ENCODE peak calls at places on chromosomes 13 and 19, in four cellular contexts. U, A, G and C are unnamed samples. For H3K36me3, the result is how much of the 10 kb centered on the place peaks cover.

GRCh38 chr13:23354520-23354919 is 79.0 kb downstream of the SACS start:
- DNase-seq in U (no peak), G (no peak), A (no peak), C (no peak)

GRCh38 chr19:33397536-33398360 is 24.2 kb downstream of the CEBPG start:
- DNase-seq in A (no peak), G (peak), U (peak), C (no peak)

GRCh38 chr13:79501538-79502232 is 20.7 kb downstream of the NDFIP2 start:
- DNase-seq in A (no peak), G (no peak), U (no peak), C (no peak)

GRCh38 chr13:40152145-40152544 is 496.7 kb downstream of the COG6 start:
- DNase-seq in A (no peak), G (no peak), U (peak), C (peak)

GRCh38 chr19:2771786-2772674 is 11.0 kb downstream of the SGTA start:
- DNase-seq in U (no peak), A (no peak), G (no peak), C (no peak)

GRCh38 chr19:18588611-18589379 is at the start of gene REX1BD:
- DNase-seq in G (peak), U (peak), A (no peak), C (no peak)

GRCh38 chr13:113047587-113047986 is 58.0 kb upstream of the F7 start:
- DNase-seq in A (no peak), U (no peak), G (no peak), C (no peak)

GRCh38 chr19:39818626-39819097 is 15.3 kb downstream of the DYRK1B start:
- DNase-seq in U (no peak), G (no peak), A (no peak), C (no peak)

GRCh38 chr19:1531587-1531986 is 7.7 kb downstream of the PLK5 start:
- DNase-seq in U (no peak), A (no peak), G (no peak), C (no peak)

GRCh38 chr19:681029-681626 is 4.9 kb downstream of the FSTL3 start:
- DNase-seq in U (peak), A (no peak), G (peak), C (no peak)

GRCh38 chr19:46844067-46844489 is 6.6 kb downstream of the AP2S1 start:
- DNase-seq in G (no peak), U (no peak), A (no peak), C (no peak)

DNA sequence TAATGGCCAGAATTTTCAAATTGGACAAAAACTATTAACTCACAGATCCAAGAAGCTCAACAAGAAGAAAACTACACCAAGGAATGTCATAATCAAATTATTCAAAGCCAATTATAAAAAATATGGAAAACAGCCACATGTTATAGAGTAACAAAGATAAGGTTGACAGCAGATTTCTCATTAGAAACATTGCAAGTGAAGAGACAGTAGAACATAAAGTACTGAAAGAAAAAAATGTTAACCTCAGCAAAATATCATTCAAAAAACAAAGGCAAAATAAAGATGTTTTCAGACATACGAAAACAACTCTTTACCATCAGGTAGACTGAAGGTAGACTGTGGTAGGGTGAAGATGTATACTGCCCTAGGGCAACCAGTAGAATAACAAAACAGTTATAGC is 83.4 kb downstream of the KCNRG start:
- DNase-seq in U (no peak), G (no peak), A (no peak), C (no peak)
- H3K36me3 ChIP-seq in U (under half), G (under half), A (under half), C (under half)

GRCh38 chr13:27925220-27925991 is 5.6 kb downstream of the PDX1 start:
- DNase-seq in U (no peak), G (no peak), A (no peak), C (no peak)
- H3K4me3 ChIP-seq in U (no peak), G (no peak), A (no peak), C (no peak)

DNA sequence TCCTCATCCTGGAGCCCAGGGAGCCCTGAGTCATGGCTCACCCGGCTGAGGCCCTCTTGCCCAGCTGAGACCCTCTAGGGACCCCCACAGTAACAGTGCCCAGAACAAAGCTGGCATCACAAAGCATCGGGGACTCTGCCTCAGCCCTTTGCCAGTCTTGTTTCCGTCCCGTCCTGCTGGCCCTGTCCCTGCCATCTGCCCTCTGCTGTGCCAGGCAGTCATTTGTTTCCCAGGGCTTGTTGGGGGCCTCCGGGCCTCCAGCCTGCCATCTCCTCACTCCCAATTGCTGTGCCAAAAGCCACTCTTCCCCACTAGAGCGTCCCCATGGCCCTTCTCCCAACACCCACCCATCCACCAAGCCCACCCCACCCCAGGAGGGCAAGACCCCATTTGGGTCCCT is 64.2 kb downstream of the SMARCA4 start:
- DNase-seq in G (no peak), A (no peak), U (no peak), C (no peak)
- H3K36me3 ChIP-seq in G (under half), A (under half), U (under half), C (under half)

DNA sequence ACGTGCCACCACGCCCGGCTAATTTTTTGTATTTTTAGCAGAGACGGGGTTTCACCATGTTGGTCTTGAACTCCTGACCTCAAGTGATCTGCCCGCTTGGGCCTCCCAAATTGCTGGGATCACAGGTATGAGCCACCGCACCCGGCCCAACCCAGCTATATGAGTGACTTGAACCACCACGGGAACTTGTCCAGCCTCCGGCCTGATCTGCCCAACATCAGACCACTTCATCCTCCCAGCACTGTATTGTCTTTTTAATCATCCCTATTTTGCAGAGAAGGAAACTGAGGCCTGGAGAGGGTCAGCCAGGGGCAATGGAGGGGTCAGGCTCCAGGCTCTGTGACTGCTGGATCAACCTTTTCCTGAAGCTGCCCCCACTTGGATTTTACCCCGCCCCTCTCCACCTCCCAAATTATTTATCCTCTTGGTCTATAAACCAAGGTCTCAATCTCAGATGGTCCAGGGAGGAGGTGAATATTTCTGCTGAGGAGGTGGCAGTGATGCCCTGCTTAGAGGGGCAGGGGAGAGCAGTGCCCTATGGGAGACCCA is 893 bp upstream of the PLIN3 start:
- DNase-seq in U (no peak), G (no peak), A (no peak), C (no peak)
- H3K4me3 ChIP-seq in U (no peak), G (peak), A (no peak), C (no peak)

GRCh38 chr13:52137489-52137888 is 8.6 kb upstream of the NEK5 start:
- DNase-seq in G (no peak), A (no peak), U (no peak), C (no peak)
- H3K36me3 ChIP-seq in G (under half), A (under half), U (under half), C (under half)

GRCh38 chr13:66914155-66914554 is 316.0 kb downstream of the PCDH9 start:
- DNase-seq in A (no peak), U (no peak), G (no peak), C (no peak)
- H3K4me3 ChIP-seq in A (no peak), U (no peak), G (no peak), C (no peak)

GRCh38 chr19:42235181-42235580 is 7.2 kb downstream of the GSK3A start:
- DNase-seq in U (no peak), A (no peak), G (no peak), C (no peak)

GRCh38 chr19:42234364-42234763 is 8.0 kb downstream of the GSK3A start:
- DNase-seq in A (no peak), U (no peak), G (no peak), C (no peak)

GRCh38 chr19:42233106-42233505 is 9.3 kb downstream of the GSK3A start:
- DNase-seq in G (no peak), U (no peak), A (no peak), C (no peak)

GRCh38 chr19:42232435-42232834 is 10.0 kb downstream of the GSK3A start:
- DNase-seq in U (no peak), G (no peak), A (no peak), C (no peak)

GRCh38 chr19:42233638-42234292 is 8.6 kb downstream of the GSK3A start:
- DNase-seq in G (no peak), A (no peak), U (no peak), C (no peak)
- H3K36me3 ChIP-seq in G (under half), A (under half), U (under half), C (under half)

DNA sequence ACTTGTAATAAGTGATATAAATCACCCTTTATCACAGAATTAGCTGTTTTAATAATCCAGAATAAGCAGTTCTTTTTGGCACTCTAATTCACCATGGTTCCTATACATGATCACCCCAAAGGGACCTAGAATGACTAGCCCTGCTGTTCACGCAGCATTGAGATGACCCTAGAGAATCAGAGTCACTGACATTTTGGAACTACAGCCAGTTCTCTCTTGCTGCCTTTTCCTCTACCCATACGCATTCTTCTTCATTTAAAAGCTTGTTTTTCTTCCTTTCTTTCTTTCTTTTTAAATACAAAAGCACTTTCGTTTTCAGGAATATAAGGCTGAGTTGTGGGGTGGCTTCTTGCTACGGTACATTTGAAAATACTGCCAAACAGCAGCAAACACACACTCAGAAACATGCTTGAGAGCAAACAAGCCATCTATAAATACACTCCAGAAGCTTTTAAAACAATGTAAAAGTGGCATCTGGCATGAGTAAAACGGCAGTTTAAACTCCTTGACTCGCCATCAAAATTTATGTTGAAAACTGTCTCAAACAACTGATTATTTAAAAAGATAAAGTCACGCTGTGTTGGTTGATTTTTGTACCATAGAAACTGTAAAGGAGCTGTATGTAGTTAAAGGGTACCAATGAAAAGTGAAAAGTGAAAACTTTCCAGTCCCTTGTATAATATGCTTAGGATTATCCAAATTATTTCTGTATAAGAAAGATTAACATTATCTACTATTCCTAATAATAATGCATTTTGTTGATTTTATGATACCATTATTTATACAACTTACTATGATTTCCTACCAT is 95.6 kb downstream of the PCDH9 start:
- DNase-seq in G (no peak), A (no peak), U (no peak), C (no peak)
- H3K4me3 ChIP-seq in G (no peak), A (no peak), U (no peak), C (no peak)

GRCh38 chr19:38624822-38625221 is 5.8 kb downstream of the EIF3K start:
- DNase-seq in G (no peak), U (no peak), A (no peak), C (no peak)

GRCh38 chr19:38634757-38635482 is 12.5 kb upstream of the ACTN4 start:
- DNase-seq in U (peak), G (peak), A (no peak), C (no peak)

GRCh38 chr19:38626401-38626800 is 7.4 kb downstream of the EIF3K start:
- DNase-seq in G (no peak), A (no peak), U (no peak), C (no peak)

GRCh38 chr19:38632476-38633213 is 13.7 kb downstream of the EIF3K start:
- DNase-seq in G (no peak), U (no peak), A (no peak), C (no peak)

DNA sequence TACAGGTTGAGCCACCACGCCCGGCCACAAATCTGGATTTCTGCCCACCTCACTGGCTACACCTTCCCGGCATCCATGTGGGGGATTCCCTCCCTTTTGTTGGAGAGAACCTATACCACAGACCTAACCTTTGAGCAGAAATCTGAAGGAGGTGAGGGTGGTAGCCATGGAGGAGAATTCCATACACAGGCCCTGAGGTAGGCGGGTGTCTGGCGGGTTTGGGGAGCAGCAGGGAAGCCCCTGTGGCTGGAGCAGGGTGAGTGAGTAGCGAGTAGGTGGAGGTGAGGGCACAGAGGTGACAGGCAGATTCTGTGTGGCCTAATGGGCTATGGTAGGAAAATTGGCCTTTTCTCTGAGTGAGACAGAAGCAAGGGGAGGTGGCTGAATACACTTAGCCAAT is 10.6 kb downstream of the EIF3K start:
- DNase-seq in U (no peak), G (no peak), A (no peak), C (no peak)
- H3K36me3 ChIP-seq in U (under half), G (under half), A (under half), C (under half)